ENCODE peak calls at places on chromosomes 11 and 22, in seven cellular contexts. G is SK-N-SH, R is HCT116, E is HepG2, Y is K562, C is H1, F is GM12878. O is an unnamed sample.
A peak's percentile ranks its signal among the peaks of the same experiment; 100 is the strongest.

GRCh38 chr11:118074785-118075184 is 2.1 kb upstream of the TMPRSS4 start:
- DNase-seq in G (no peak), R (no peak), E (no peak), Y (no peak), C (no peak), F (no peak), O (no peak)

GRCh38 chr11:10394229-10395100 is 60.6 kb upstream of the AMPD3 start:
- DNase-seq in G (peak; percentile 72), R (no peak), E (peak; percentile 62), Y (no peak), C (no peak), F (no peak), O (no peak)

GRCh38 chr11:26473216-26474194 is 98.6 kb downstream of the MUC15 start:
- DNase-seq in G (no peak), R (no peak), E (no peak), Y (no peak), C (no peak), F (no peak), O (peak; percentile 57)

GRCh38 chr11:11669447-11669846 is 47.6 kb upstream of the GALNT18 start:
- DNase-seq in G (no peak), R (no peak), E (no peak), Y (no peak), C (no peak), F (no peak), O (no peak)

GRCh38 chr11:117230286-117230961 is 1.4 kb downstream of the PCSK7 start:
- DNase-seq in G (no peak), R (no peak), E (no peak), Y (no peak), C (no peak), F (peak; percentile 45), O (no peak)

GRCh38 chr11:31557991-31558390 is 48.4 kb downstream of the ELP4 start:
- DNase-seq in G (no peak), R (no peak), E (no peak), Y (no peak), C (no peak), F (no peak), O (no peak)

GRCh38 chr11:72621008-72621610 is 53.1 kb downstream of the PDE2A start:
- DNase-seq in G (no peak), R (no peak), E (no peak), Y (no peak), C (no peak), F (no peak), O (no peak)

GRCh38 chr11:83816572-83817187 is 530.5 kb upstream of the CCDC90B start:
- DNase-seq in G (peak; percentile 8), R (no peak), E (peak; percentile 9), Y (peak; percentile 12), C (no peak), F (no peak), O (peak; percentile 26)

GRCh38 chr11:31442086-31442485 is 67.3 kb downstream of the IMMP1L start:
- DNase-seq in G (no peak), R (no peak), E (peak; percentile 4), Y (no peak), C (no peak), F (no peak), O (peak; percentile 61)

GRCh38 chr11:31480930-31481329 is 28.5 kb downstream of the IMMP1L start:
- DNase-seq in G (peak; percentile 61), R (no peak), E (no peak), Y (no peak), C (no peak), F (no peak), O (no peak)

GRCh38 chr11:90476442-90477007 is 253.7 kb upstream of the CHORDC1 start:
- DNase-seq in G (peak; percentile 2), R (peak; percentile 21), E (peak; percentile 29), Y (no peak), C (peak; percentile 38), F (peak; percentile 8), O (no peak)

GRCh38 chr11:63609536-63609935 is 4.7 kb downstream of the PLAAT3 start:
- DNase-seq in G (peak; percentile 44), R (no peak), E (no peak), Y (no peak), C (no peak), F (no peak), O (peak; percentile 30)

GRCh38 chr22:21984793-21985192 is 2.2 kb upstream of the TOP3B start:
- DNase-seq in G (no peak), R (peak; percentile 19), E (no peak), Y (peak; percentile 92), C (peak; percentile 36), F (no peak), O (no peak)

GRCh38 chr11:58647141-58647699 is 24.8 kb downstream of the CNTF start:
- DNase-seq in G (no peak), R (no peak), E (no peak), Y (no peak), C (no peak), F (peak; percentile 48), O (no peak)

GRCh38 chr11:117747892-117748291 is 49.1 kb downstream of the DSCAML1 start:
- DNase-seq in G (no peak), R (no peak), E (no peak), Y (no peak), C (no peak), F (no peak), O (no peak)

GRCh38 chr11:69683764-69684333 is 8.7 kb upstream of the LTO1 start:
- DNase-seq in G (no peak), R (no peak), E (peak; percentile 80), Y (peak; percentile 38), C (no peak), F (no peak), O (peak; percentile 83)

GRCh38 chr11:74002832-74003231 is 6.1 kb downstream of the UCP3 start:
- DNase-seq in G (no peak), R (no peak), E (no peak), Y (no peak), C (no peak), F (no peak), O (no peak)

GRCh38 chr11:17286332-17286731 is 9.8 kb downstream of the NUCB2 start:
- DNase-seq in G (no peak), R (no peak), E (no peak), Y (no peak), C (no peak), F (no peak), O (no peak)

GRCh38 chr11:22792497-22792896 is 37.1 kb downstream of the SVIP start:
- DNase-seq in G (no peak), R (peak; percentile 83), E (peak; percentile 94), Y (peak; percentile 56), C (no peak), F (no peak), O (peak; percentile 20)

GRCh38 chr22:24847490-24847889 is 41.5 kb downstream of the SGSM1 start:
- DNase-seq in G (no peak), R (no peak), E (no peak), Y (no peak), C (no peak), F (no peak), O (no peak)

GRCh38 chr22:24843048-24843447 is 37.0 kb downstream of the SGSM1 start:
- DNase-seq in G (no peak), R (no peak), E (no peak), Y (no peak), C (no peak), F (no peak), O (no peak)

GRCh38 chr22:24848559-24849168 is 42.7 kb downstream of the SGSM1 start:
- DNase-seq in G (no peak), R (no peak), E (no peak), Y (no peak), C (no peak), F (no peak), O (no peak)

GRCh38 chr22:24841261-24841660 is 35.2 kb downstream of the SGSM1 start:
- DNase-seq in G (no peak), R (no peak), E (no peak), Y (no peak), C (no peak), F (no peak), O (no peak)

GRCh38 chr22:24845036-24845918 is 39.3 kb downstream of the SGSM1 start:
- DNase-seq in G (no peak), R (no peak), E (no peak), Y (no peak), C (no peak), F (no peak), O (no peak)
- TF ChIP-seq JUND in G (no peak), R (no peak), E (no peak), Y (no peak), C (no peak), F (no peak), O (no peak)

GRCh38 chr11:102046841-102047240 is 396 bp upstream of the CFAP300 start:
- DNase-seq in G (no peak), R (no peak), E (no peak), Y (no peak), C (no peak), F (no peak), O (no peak)

GRCh38 chr11:102047305-102047924 is at the start of gene CFAP300:
- DNase-seq in G (peak; percentile 55), R (no peak), E (no peak), Y (peak; percentile 16), C (peak; percentile 15), F (no peak), O (peak; percentile 85)

DNA sequence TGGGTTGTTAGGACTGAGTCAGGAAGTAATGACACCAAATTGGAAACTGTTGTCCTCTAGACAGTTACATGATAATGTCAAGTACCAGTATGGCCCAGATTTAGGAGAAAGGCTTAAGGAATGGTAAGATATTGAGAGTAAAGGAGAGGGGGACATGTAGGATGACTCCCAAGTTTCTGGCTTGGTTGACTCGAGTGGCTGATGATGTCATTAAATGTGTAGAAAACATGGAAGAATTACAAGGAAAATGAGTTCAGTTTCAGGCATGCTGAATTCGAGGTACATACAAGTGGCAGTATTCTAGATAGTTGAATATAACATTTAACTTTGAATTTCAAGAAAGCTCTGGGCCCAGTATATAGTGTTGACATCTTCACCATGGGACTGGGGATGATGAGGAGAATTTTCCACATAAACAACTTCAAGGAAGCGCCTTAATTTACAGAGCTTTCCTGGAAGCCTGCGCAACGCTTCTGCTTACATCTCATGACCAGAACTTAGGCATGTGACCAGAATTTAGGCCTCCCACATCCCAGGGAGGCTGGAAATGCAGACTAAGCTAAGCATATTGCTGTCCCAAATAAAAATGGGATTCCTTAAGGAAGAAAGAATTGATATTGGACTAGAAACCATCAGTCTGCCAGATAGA is 3.8 kb downstream of the CFAP300 start:
- DNase-seq in G (no peak), R (no peak), E (no peak), Y (no peak), C (no peak), F (no peak), O (no peak)
- TF ChIP-seq JUND in G (no peak), R (no peak), E (no peak), Y (no peak), C (no peak), F (no peak), O (no peak)

DNA sequence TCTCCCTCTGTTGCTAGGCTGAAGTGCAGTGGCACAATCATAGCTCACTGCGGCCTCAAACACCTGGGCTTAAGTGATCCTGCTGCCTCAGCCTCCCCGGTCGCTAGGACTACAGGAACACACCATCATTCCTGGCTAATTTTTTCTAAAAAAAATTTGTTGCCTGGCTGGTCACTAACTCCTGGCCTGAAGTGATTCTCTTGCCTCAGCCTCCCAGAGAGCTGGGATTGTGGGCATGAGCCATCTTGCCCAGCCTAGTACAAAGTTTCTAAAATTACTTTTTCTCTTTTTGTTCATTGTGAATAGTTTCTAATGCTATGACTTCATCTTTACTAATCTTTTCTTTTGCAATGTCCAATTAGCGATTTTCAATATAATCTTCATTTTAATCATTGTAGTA is 12.5 kb downstream of the RBM7 start:
- DNase-seq in G (no peak), R (no peak), E (no peak), Y (no peak), C (no peak), F (no peak), O (no peak)
- TF ChIP-seq JUND in G (no peak), R (no peak), E (no peak), Y (no peak), C (no peak), F (no peak), O (no peak)

GRCh38 chr11:66371627-66372415 is at the start of gene SLC29A2:
- DNase-seq in G (peak; percentile 91), R (peak; percentile 82), E (no peak), Y (peak; percentile 96), C (peak; percentile 92), F (peak; percentile 61), O (peak; percentile 99)
- TF ChIP-seq JUND in G (no peak), R (no peak), E (no peak), Y (no peak), C (no peak), F (no peak), O (no peak)